ENCODE peak calls at places on chromosomes 2 and 18, in five cellular contexts. B, V, F, S and X are unnamed samples. For H3K4me1 and H3K9me3, the result is how much of the 10 kb centered on the place peaks cover.

GRCh38 chr18:27213123-27213717 is 28.1 kb upstream of the CHST9 start:
- DNase-seq in F (no peak), S (no peak), V (no peak), B (no peak), X (no peak)

GRCh38 chr2:200962821-200963128 is 685 bp downstream of the ORC2 start:
- DNase-seq in S (no peak), B (no peak), V (no peak), F (no peak), X (no peak)

GRCh38 chr2:48467637-48468036 is 62.3 kb upstream of the STON1 start:
- DNase-seq in F (no peak), S (no peak), V (no peak), B (no peak), X (no peak)

GRCh38 chr2:130353291-130354134 is 2.3 kb upstream of the PTPN18 start:
- DNase-seq in S (peak), B (no peak), V (no peak), F (peak), X (no peak)

GRCh38 chr2:156192468-156192867 is 140.1 kb downstream of the NR4A2 start:
- DNase-seq in S (no peak), B (no peak), V (no peak), F (peak), X (no peak)

GRCh38 chr2:104028066-104028465 is 825.8 kb upstream of the POU3F3 start:
- DNase-seq in F (no peak), B (no peak), V (no peak), S (no peak), X (no peak)

GRCh38 chr2:75130171-75130570 is 69.1 kb downstream of the TACR1 start:
- DNase-seq in F (no peak), B (peak), V (no peak), S (no peak), X (no peak)

GRCh38 chr2:231187736-231188505 is 10.5 kb upstream of the ARMC9 start:
- DNase-seq in B (no peak), F (peak), S (peak), V (no peak), X (peak)

GRCh38 chr2:67374481-67374880 is 22.7 kb upstream of the ETAA1 start:
- DNase-seq in F (peak), V (no peak), B (no peak), S (no peak), X (no peak)

GRCh38 chr18:48544116-48544515 is 5.3 kb downstream of the CTIF start:
- DNase-seq in S (no peak), B (no peak), V (no peak), F (no peak), X (no peak)

GRCh38 chr18:77100751-77101355 is 31.7 kb downstream of the MBP start:
- DNase-seq in V (peak), F (no peak), S (no peak), B (no peak), X (no peak)

GRCh38 chr18:43422483-43422882 is 145.2 kb upstream of the SYT4 start:
- DNase-seq in V (no peak), B (peak), S (no peak), F (peak), X (no peak)

GRCh38 chr2:228615501-228615900 is 434.0 kb upstream of the SPHKAP start:
- DNase-seq in B (no peak), S (no peak), F (no peak), V (no peak), X (no peak)

GRCh38 chr2:7044253-7045250 is 127.3 kb downstream of the RNF144A start:
- DNase-seq in B (peak), V (no peak), F (peak), S (peak), X (peak)

GRCh38 chr18:49177812-49178211 is 227.0 kb upstream of the SMAD7 start:
- DNase-seq in S (no peak), V (no peak), F (peak), B (no peak), X (no peak)

GRCh38 chr18:63887424-63887823 is at the start of gene SERPINB2:
- DNase-seq in B (no peak), S (no peak), F (no peak), V (no peak), X (no peak)

GRCh38 chr2:136653836-136654235 is 111.5 kb upstream of the THSD7B start:
- DNase-seq in V (no peak), F (no peak), S (no peak), B (no peak), X (no peak)

GRCh38 chr2:12824304-12824761 is 107.6 kb downstream of the TRIB2 start:
- DNase-seq in B (no peak), F (peak), V (peak), S (no peak), X (no peak)

GRCh38 chr2:133431289-133431688 is 137.0 kb downstream of the NCKAP5 start:
- DNase-seq in V (no peak), B (peak), F (no peak), S (no peak), X (peak)

GRCh38 chr2:133433455-133434451 is 134.5 kb downstream of the NCKAP5 start:
- DNase-seq in F (no peak), V (no peak), B (no peak), S (no peak), X (no peak)

GRCh38 chr2:133439281-133439920 is 128.9 kb downstream of the NCKAP5 start:
- DNase-seq in V (no peak), S (no peak), B (no peak), F (no peak), X (no peak)

GRCh38 chr2:133438026-133438425 is 130.2 kb downstream of the NCKAP5 start:
- DNase-seq in V (no peak), B (no peak), F (no peak), S (no peak), X (no peak)

GRCh38 chr2:133434962-133435668 is 133.1 kb downstream of the NCKAP5 start:
- DNase-seq in B (peak), F (no peak), V (no peak), S (no peak), X (peak)
- H3K27ac ChIP-seq in B (peak), F (peak), V (no peak), S (no peak), X (no peak)

GRCh38 chr2:26914963-26915310 is 55.5 kb upstream of the MAPRE3 start:
- DNase-seq in F (no peak), B (no peak), S (no peak), V (no peak), X (no peak)
- H3K4me1 ChIP-seq in F (under half), B (under half), S (under half), V (under half), X (under half)

DNA sequence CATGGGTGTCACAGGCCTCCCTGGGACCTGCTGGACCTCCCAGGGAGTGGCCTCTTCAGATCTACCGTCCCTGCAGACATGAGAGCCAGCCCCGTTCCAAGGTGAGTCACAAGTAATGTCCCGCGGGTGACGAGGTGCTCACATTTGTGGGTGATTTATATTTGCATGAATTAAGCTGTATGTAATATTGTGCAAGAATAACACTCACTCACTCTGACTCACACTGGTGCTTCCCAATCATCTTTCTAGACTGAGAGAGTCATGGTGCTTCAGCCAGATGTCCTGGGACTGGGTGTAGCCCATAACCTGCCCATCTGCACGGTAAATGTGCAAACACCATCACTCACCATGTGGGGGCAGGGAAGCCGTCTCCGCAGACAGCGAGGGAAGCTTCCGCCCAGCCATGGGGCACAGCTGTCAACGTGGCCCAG is 347.5 kb upstream of the SALL3 start:
- DNase-seq in S (peak), B (peak), V (no peak), F (no peak), X (no peak)
- H3K9me3 ChIP-seq in S (under half), B (under half), V (under half), F (under half), X (under half)

GRCh38 chr2:174634130-174635014 is 36.8 kb upstream of the WIPF1 start:
- DNase-seq in B (no peak), S (no peak), V (no peak), F (peak), X (peak)
- H3K27ac ChIP-seq in B (no peak), S (peak), V (no peak), F (peak), X (peak)

DNA sequence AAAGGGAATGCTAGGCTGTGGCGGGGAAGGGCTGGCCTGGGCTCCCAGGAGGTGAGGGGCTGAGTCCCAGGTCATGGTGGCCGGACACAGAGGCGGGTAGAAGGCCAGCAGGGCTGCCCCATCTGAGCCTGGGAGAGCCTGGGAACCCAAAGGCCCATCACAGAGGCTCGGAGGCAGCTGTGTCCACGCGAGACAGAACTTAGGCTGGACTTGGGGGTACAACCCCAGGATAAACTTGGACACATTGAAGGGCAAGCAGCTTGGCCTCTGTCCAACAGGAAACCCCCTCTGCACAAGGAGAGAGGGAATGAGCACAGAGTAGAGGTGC is 95.9 kb downstream of the ZFP36L2 start:
- DNase-seq in F (no peak), S (peak), V (no peak), B (no peak), X (no peak)
- H3K4me1 ChIP-seq in F (under half), S (under half), V (half or more), B (under half), X (under half)

GRCh38 chr18:78583739-78584066 is 395.9 kb upstream of the SALL3 start:
- DNase-seq in F (no peak), B (no peak), V (no peak), S (no peak), X (no peak)

GRCh38 chr18:78584167-78585022 is 395.2 kb upstream of the SALL3 start:
- DNase-seq in S (no peak), B (no peak), F (no peak), V (no peak), X (no peak)

GRCh38 chr18:78580835-78581339 is 398.7 kb upstream of the SALL3 start:
- DNase-seq in F (no peak), V (no peak), S (no peak), B (no peak), X (no peak)

GRCh38 chr18:78582898-78583738 is 396.5 kb upstream of the SALL3 start:
- DNase-seq in V (no peak), B (no peak), F (no peak), S (no peak), X (no peak)

GRCh38 chr18:78582131-78582789 is 397.4 kb upstream of the SALL3 start:
- DNase-seq in V (no peak), F (no peak), B (no peak), S (no peak), X (no peak)
- H3K9me3 ChIP-seq in V (under half), F (under half), B (under half), S (under half), X (under half)

GRCh38 chr2:71952572-71953188 is 195.0 kb downstream of the CYP26B1 start:
- DNase-seq in S (no peak), V (peak), F (no peak), B (peak), X (no peak)
- H3K27ac ChIP-seq in S (no peak), V (peak), F (no peak), B (no peak), X (no peak)

GRCh38 chr2:239376351-239376750 is 24.5 kb downstream of the HDAC4 start:
- DNase-seq in F (no peak), S (peak), V (no peak), B (no peak), X (no peak)
- H3K4me1 ChIP-seq in F (under half), S (under half), V (under half), B (under half), X (under half)

DNA sequence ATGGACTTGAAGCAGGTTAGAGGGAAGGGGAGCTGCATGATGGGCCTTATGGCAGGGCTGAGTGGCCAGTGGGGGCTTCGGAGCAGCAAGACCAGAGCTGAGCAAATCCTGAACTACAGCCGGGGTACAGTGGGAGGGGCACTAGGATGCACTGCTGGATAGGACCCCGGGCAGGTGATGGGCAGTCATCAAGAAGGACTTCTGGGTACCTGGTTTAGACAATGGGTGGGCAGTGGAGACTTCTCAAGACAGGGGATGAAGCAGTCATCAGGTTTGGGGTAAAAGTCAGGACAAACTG is 507.4 kb upstream of the MYT1L start:
- DNase-seq in S (no peak), B (no peak), F (no peak), V (no peak), X (no peak)
- H3K9me3 ChIP-seq in S (under half), B (under half), F (under half), V (under half), X (under half)

GRCh38 chr2:101624706-101625332 is 72.7 kb upstream of the MAP4K4 start:
- DNase-seq in S (no peak), V (no peak), F (no peak), B (no peak), X (no peak)
- H3K27ac ChIP-seq in S (no peak), V (peak), F (no peak), B (no peak), X (no peak)